ENCODE peak calls at places on chromosome 7, in nine cellular contexts. J, C, Y, Q, T, K, L, G and A are unnamed samples.

GRCh38 chr7:28755255-28755654 is 202.9 kb downstream of the TRIL start:
- DNase-seq in J (no peak), C (no peak), Y (no peak), Q (peak; percentile 55), T (no peak), K (peak; percentile 90), L (no peak), G (no peak), A (peak; percentile 61)

GRCh38 chr7:116569737-116570136 is 44.9 kb downstream of the CAV1 start:
- DNase-seq in J (no peak), C (no peak), Y (no peak), Q (peak; percentile 89), T (no peak), K (peak; percentile 95), L (no peak), G (no peak), A (peak; percentile 84)

GRCh38 chr7:99072126-99072525 is 71.8 kb downstream of the SMURF1 start:
- DNase-seq in J (no peak), C (no peak), Y (no peak), Q (no peak), T (no peak), K (no peak), L (no peak), G (no peak), A (no peak)

GRCh38 chr7:68411742-68412141 is 1186.5 kb upstream of the AUTS2 start:
- DNase-seq in J (no peak), C (no peak), Y (no peak), Q (no peak), T (no peak), K (no peak), L (no peak), G (no peak), A (no peak)

GRCh38 chr7:113085781-113086390 is 741 bp downstream of the GPR85 start:
- DNase-seq in J (peak; percentile 13), C (no peak), Y (peak; percentile 17), Q (peak; percentile 41), T (peak; percentile 3), K (peak; percentile 46), L (no peak), G (peak; percentile 20), A (no peak)

GRCh38 chr7:99095698-99096097 is 48.2 kb downstream of the SMURF1 start:
- DNase-seq in J (no peak), C (no peak), Y (no peak), Q (no peak), T (no peak), K (no peak), L (no peak), G (no peak), A (no peak)

GRCh38 chr7:1555813-1556540 is at the start of gene TMEM184A:
- DNase-seq in J (peak; percentile 79), C (peak; percentile 64), Y (peak; percentile 69), Q (no peak), T (no peak), K (no peak), L (peak; percentile 77), G (peak; percentile 81), A (peak; percentile 96)

GRCh38 chr7:86645676-86646276 is 2.1 kb downstream of the GRM3 start:
- DNase-seq in J (no peak), C (no peak), Y (no peak), Q (no peak), T (no peak), K (no peak), L (no peak), G (no peak), A (no peak)

GRCh38 chr7:137669706-137670105 is 177.1 kb downstream of the DGKI start:
- DNase-seq in J (no peak), C (no peak), Y (no peak), Q (peak; percentile 76), T (no peak), K (peak; percentile 92), L (no peak), G (no peak), A (no peak)

GRCh38 chr7:26195182-26195581 is 5.4 kb downstream of the HNRNPA2B1 start:
- DNase-seq in J (no peak), C (no peak), Y (no peak), Q (no peak), T (no peak), K (no peak), L (peak; percentile 35), G (no peak), A (no peak)

GRCh38 chr7:73882060-73882428 is 21.1 kb downstream of the TMEM270 start:
- DNase-seq in J (no peak), C (no peak), Y (no peak), Q (no peak), T (no peak), K (no peak), L (no peak), G (no peak), A (no peak)

GRCh38 chr7:116464375-116464774 is 35.2 kb upstream of the CAV2 start:
- DNase-seq in J (no peak), C (no peak), Y (no peak), Q (no peak), T (no peak), K (no peak), L (no peak), G (no peak), A (peak; percentile 53)

GRCh38 chr7:815284-816216 is 16.7 kb upstream of the SUN1 start:
- DNase-seq in J (peak; percentile 91), C (no peak), Y (peak; percentile 93), Q (no peak), T (peak; percentile 20), K (peak; percentile 40), L (peak; percentile 52), G (peak; percentile 91), A (peak; percentile 27)

GRCh38 chr7:133364959-133365680 is 112.2 kb downstream of the EXOC4 start:
- DNase-seq in J (no peak), C (no peak), Y (no peak), Q (peak; percentile 72), T (peak; percentile 86), K (peak; percentile 38), L (no peak), G (no peak), A (no peak)

GRCh38 chr7:120021085-120021484 is 251.9 kb upstream of the KCND2 start:
- DNase-seq in J (no peak), C (no peak), Y (no peak), Q (no peak), T (no peak), K (peak; percentile 23), L (no peak), G (no peak), A (no peak)

GRCh38 chr7:43585521-43585920 is 2.6 kb downstream of the STK17A start:
- DNase-seq in J (no peak), C (peak; percentile 31), Y (no peak), Q (peak; percentile 82), T (peak; percentile 67), K (peak; percentile 83), L (no peak), G (no peak), A (peak; percentile 37)

GRCh38 chr7:18087031-18087686 is 59.5 kb upstream of the PRPS1L1 start:
- DNase-seq in J (peak; percentile 42), C (no peak), Y (peak; percentile 50), Q (peak; percentile 15), T (peak; percentile 20), K (no peak), L (no peak), G (peak; percentile 64), A (no peak)

GRCh38 chr7:80563561-80564327 is 51.9 kb upstream of the GNAT3 start:
- DNase-seq in J (no peak), C (no peak), Y (no peak), Q (no peak), T (no peak), K (no peak), L (no peak), G (no peak), A (peak; percentile 21)

GRCh38 chr7:16998481-16999051 is 116.8 kb upstream of the AGR3 start:
- DNase-seq in J (peak; percentile 80), C (no peak), Y (no peak), Q (no peak), T (no peak), K (no peak), L (no peak), G (no peak), A (no peak)

DNA sequence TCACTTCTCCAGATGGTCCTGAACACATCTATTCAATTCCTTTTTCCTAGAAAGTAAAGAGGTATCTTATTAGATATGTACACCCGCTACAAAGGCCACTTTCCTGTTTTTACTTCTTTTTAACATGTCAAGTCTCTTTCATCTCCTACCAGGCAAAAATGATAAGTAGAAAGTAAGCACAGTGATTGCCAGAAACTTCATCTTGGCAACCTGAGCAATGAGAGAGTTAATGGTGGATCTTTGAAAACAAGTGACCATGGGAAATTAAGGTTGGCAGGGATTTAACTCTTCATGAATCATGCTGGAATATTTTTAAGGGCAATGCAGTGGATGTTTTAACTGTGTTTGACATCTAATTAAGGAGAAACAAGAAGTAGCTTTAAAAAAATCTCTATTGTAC is 2.7 kb downstream of the SEMA3A start:
- DNase-seq in J (no peak), C (no peak), Y (no peak), Q (peak; percentile 62), T (peak; percentile 55), K (peak; percentile 29), L (no peak), G (no peak), A (peak; percentile 38)
- H3K4me3 ChIP-seq in J (no peak overlapping the region), C (no peak overlapping the region), Y (peak overlapping the region; percentile 84), Q (peak overlapping the region; percentile 27), T (no peak overlapping the region), K (peak overlapping the region; percentile 92), L (no peak overlapping the region), G (peak overlapping the region; percentile 65), A (peak overlapping the region; percentile 79)

GRCh38 chr7:92747041-92747835 is 89.1 kb downstream of the CDK6 start:
- DNase-seq in J (no peak), C (no peak), Y (no peak), Q (peak; percentile 60), T (no peak), K (peak; percentile 65), L (no peak), G (no peak), A (peak; percentile 48)
- H3K79me2 ChIP-seq in J (no peaks in the 10 kb centered on the region), C (peaks cover 92% of the 10 kb centered on the region), Y (no peaks in the 10 kb centered on the region), Q (peaks cover 92% of the 10 kb centered on the region), T (peaks cover 5% of the 10 kb centered on the region), K (peaks cover 92% of the 10 kb centered on the region), L (peaks cover 85% of the 10 kb centered on the region), G (no peaks in the 10 kb centered on the region), A (peaks cover 56% of the 10 kb centered on the region)

DNA sequence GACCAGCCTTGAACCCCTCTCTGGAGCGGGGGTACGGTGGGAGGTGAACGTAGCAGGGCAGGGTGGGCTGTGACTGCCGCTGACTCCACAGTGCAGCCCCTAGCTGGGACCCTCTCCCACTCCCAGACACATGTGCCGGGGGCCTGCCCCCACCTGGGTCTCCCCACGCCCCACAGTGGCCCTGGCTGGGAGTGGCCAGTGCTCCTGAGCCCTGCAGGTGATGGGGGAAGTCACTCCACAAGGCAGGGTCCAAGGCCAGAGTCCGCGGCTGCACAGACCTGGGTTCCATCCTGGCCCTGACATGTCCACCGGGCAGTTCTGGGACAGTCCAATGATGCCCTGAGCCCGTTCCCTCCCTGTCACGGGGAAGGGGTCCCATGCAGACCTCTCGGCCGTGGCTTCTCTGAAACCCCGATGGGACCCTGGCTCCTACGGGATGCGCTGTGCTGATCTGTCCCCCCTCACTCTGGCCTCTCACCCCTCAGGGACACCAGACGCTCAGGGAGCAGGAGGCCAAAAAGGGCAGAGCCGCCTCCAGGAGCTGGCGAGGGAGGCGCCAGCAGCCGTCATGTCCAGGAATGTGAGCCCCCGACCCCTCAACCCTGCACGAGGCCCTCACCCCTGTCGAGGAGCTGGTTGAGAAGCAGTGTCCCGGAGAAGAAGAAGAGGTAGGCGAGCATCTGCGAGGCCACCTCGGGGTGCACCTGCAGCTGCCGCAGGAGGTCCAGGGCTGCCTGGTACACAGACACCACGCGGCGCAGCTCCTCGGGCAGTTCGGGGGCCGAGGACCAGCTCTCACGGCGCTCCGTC is 40.4 kb downstream of the AP5Z1 start:
- DNase-seq in J (no peak), C (no peak), Y (no peak), Q (no peak), T (no peak), K (no peak), L (no peak), G (no peak), A (no peak)
- H3K4me1 ChIP-seq in J (no peaks in the 10 kb centered on the region), C (no peaks in the 10 kb centered on the region), Y (no peaks in the 10 kb centered on the region), Q (no peaks in the 10 kb centered on the region), T (no peaks in the 10 kb centered on the region), K (no peaks in the 10 kb centered on the region), L (no peaks in the 10 kb centered on the region), G (no peaks in the 10 kb centered on the region), A (no peaks in the 10 kb centered on the region)

GRCh38 chr7:11505471-11505870 is 326.5 kb downstream of the THSD7A start:
- DNase-seq in J (no peak), C (no peak), Y (no peak), Q (no peak), T (no peak), K (no peak), L (no peak), G (no peak), A (no peak)
- H3K4me3 ChIP-seq in J (no peak overlapping the region), C (no peak overlapping the region), Y (no peak overlapping the region), Q (no peak overlapping the region), T (no peak overlapping the region), K (no peak overlapping the region), L (no peak overlapping the region), G (no peak overlapping the region), A (no peak overlapping the region)